ENCODE peak calls at places on chromosomes 7 and 10, in ten cellular contexts. X is cardiac muscle cell; J is HAP-1; M is K562; B is lower lobe of right lung; U is OCI-LY7; C is left lung; Y is CD4-positive, alpha-beta memory T cell; K is heart left ventricle; Z is right atrium auricular region. T is an unnamed sample. For H3K9me3, the result is how much of the 10 kb centered on the place peaks cover.

GRCh38 chr10:124173298-124173900 is 80.0 kb upstream of the CHST15 start:
- DNase-seq in K (no peak), U (no peak), Z (no peak), Y (no peak), J (no peak), B (no peak), M (no peak), C (no peak), X (no peak), T (no peak)

GRCh38 chr10:107740962-107741690 is 576.6 kb upstream of the SORCS1 start:
- DNase-seq in M (no peak), B (no peak), J (no peak), U (no peak), X (peak), C (no peak), Z (no peak), K (no peak), Y (no peak), T (no peak)

GRCh38 chr10:46552526-46553237 is 3.8 kb downstream of the GPRIN2 start:
- DNase-seq in M (no peak), Z (peak), Y (no peak), B (peak), X (no peak), C (peak), J (peak), U (no peak), K (peak), T (no peak)

GRCh38 chr10:122541541-122542002 is 19.0 kb upstream of the DMBT1 start:
- DNase-seq in K (no peak), U (no peak), M (no peak), B (no peak), X (peak), C (no peak), Z (no peak), Y (peak), J (no peak), T (no peak)

GRCh38 chr7:92366730-92367129 is 80.6 kb upstream of the GATAD1 start:
- DNase-seq in Z (no peak), X (peak), B (no peak), U (no peak), M (no peak), C (no peak), K (no peak), Y (no peak), J (no peak), T (no peak)

GRCh38 chr7:151711435-151711872 is 165.5 kb downstream of the PRKAG2 start:
- DNase-seq in Z (no peak), U (no peak), Y (no peak), J (no peak), C (no peak), K (no peak), B (no peak), X (no peak), M (no peak), T (no peak)

GRCh38 chr7:52502281-52502680 is 533.2 kb upstream of the POM121L12 start:
- DNase-seq in C (no peak), M (no peak), J (no peak), Y (no peak), B (no peak), U (no peak), K (no peak), Z (no peak), X (no peak), T (no peak)

GRCh38 chr7:152959610-152960009 is 200.1 kb downstream of the ACTR3B start:
- DNase-seq in K (no peak), J (no peak), U (no peak), Z (no peak), C (no peak), B (no peak), X (no peak), M (no peak), Y (no peak), T (no peak)

GRCh38 chr7:81299272-81299671 is 380.4 kb upstream of the SEMA3C start:
- DNase-seq in Z (no peak), U (no peak), X (peak), M (no peak), K (no peak), C (no peak), Y (no peak), J (peak), B (no peak), T (no peak)

GRCh38 chr7:22627136-22627535 is 99.9 kb upstream of the IL6 start:
- DNase-seq in Z (no peak), K (no peak), B (no peak), C (no peak), M (no peak), J (no peak), X (peak), Y (no peak), U (no peak), T (no peak)

GRCh38 chr10:96511044-96511945 is 2.4 kb downstream of the TLL2 start:
- DNase-seq in Z (no peak), X (peak), C (no peak), K (no peak), M (peak), J (peak), U (peak), Y (no peak), B (no peak), T (no peak)

GRCh38 chr7:147249956-147250355 is 1133.4 kb downstream of the CNTNAP2 start:
- DNase-seq in J (no peak), X (no peak), B (no peak), M (no peak), C (no peak), Y (no peak), U (no peak), Z (no peak), K (no peak), T (no peak)

GRCh38 chr10:78401882-78402367 is 368.3 kb downstream of the RPS24 start:
- DNase-seq in X (peak), C (no peak), K (no peak), J (no peak), Z (no peak), U (no peak), M (no peak), B (no peak), Y (no peak), T (no peak)

GRCh38 chr10:24209946-24210491 is 1.1 kb downstream of the KIAA1217 start:
- DNase-seq in M (no peak), J (peak), K (no peak), X (peak), C (no peak), Z (no peak), B (no peak), Y (no peak), U (no peak), T (no peak)

GRCh38 chr10:3992374-3993178 is 207.6 kb upstream of the KLF6 start:
- DNase-seq in K (no peak), C (no peak), Z (no peak), M (no peak), U (no peak), B (no peak), Y (no peak), J (no peak), X (no peak), T (no peak)

GRCh38 chr10:80589726-80590373 is 52.1 kb downstream of the SH2D4B start:
- DNase-seq in C (no peak), B (no peak), J (no peak), Y (no peak), M (no peak), X (no peak), Z (no peak), U (no peak), K (no peak), T (no peak)

GRCh38 chr10:22693371-22693784 is 21.0 kb downstream of the PIP4K2A start:
- DNase-seq in Z (no peak), K (no peak), U (no peak), C (no peak), B (no peak), J (no peak), X (peak), Y (no peak), M (peak), T (no peak)

GRCh38 chr7:87369216-87369615 is 23.8 kb downstream of the CROT start:
- DNase-seq in U (no peak), K (no peak), B (no peak), C (no peak), X (no peak), Z (no peak), Y (peak), J (no peak), M (no peak), T (no peak)

GRCh38 chr10:80280071-80280800 is 9.2 kb downstream of the MAT1A start:
- DNase-seq in Z (peak), J (no peak), M (peak), Y (no peak), B (no peak), U (no peak), K (no peak), X (no peak), C (no peak), T (no peak)

GRCh38 chr10:34609287-34609940 is 205.7 kb downstream of the PARD3 start:
- DNase-seq in X (no peak), Y (no peak), C (no peak), B (no peak), J (no peak), U (no peak), K (no peak), Z (no peak), M (no peak), T (no peak)

GRCh38 chr10:88962336-88962735 is 9.8 kb upstream of the ACTA2 start:
- DNase-seq in Z (no peak), J (no peak), X (no peak), M (no peak), U (peak), C (no peak), B (no peak), K (no peak), Y (peak), T (no peak)

GRCh38 chr10:93219347-93219746 is 145.7 kb downstream of the CYP26A1 start:
- DNase-seq in Z (no peak), J (no peak), Y (no peak), B (no peak), K (no peak), X (no peak), C (no peak), M (no peak), U (no peak), T (no peak)

GRCh38 chr7:21886396-21886795 is 59.3 kb downstream of the CDCA7L start:
- DNase-seq in K (no peak), J (no peak), B (no peak), Z (no peak), U (no peak), X (no peak), Y (no peak), C (no peak), M (no peak), T (no peak)

GRCh38 chr10:119308089-119308488 is 100.7 kb downstream of the GRK5 start:
- DNase-seq in X (no peak), Y (no peak), U (no peak), B (no peak), Z (no peak), C (no peak), K (peak), M (no peak), J (no peak), T (no peak)

GRCh38 chr10:29873941-29874340 is 185.4 kb downstream of the JCAD start:
- DNase-seq in M (no peak), U (no peak), B (no peak), Z (no peak), X (peak), J (no peak), K (no peak), C (no peak), Y (no peak), T (no peak)

GRCh38 chr7:135980665-135981180 is 3.6 kb upstream of the MTPN start:
- DNase-seq in J (no peak), M (peak), B (peak), U (peak), Z (no peak), Y (peak), X (peak), C (peak), K (no peak), T (peak)

GRCh38 chr10:99374526-99374925 is 45.4 kb downstream of the CNNM1 start:
- DNase-seq in Y (no peak), U (no peak), B (no peak), C (peak), X (peak), J (peak), K (no peak), M (no peak), Z (no peak), T (no peak)

GRCh38 chr7:129610709-129611245 is 743 bp upstream of the NRF1 start:
- DNase-seq in M (no peak), J (no peak), U (no peak), Z (no peak), C (no peak), Y (no peak), X (no peak), K (no peak), B (no peak), T (no peak)

GRCh38 chr7:108565987-108566386 is 3.5 kb downstream of the THAP5 start:
- DNase-seq in C (no peak), Y (no peak), K (no peak), B (no peak), X (no peak), J (no peak), Z (no peak), M (peak), U (no peak), T (no peak)

GRCh38 chr7:29859491-29860180 is 53.3 kb downstream of the WIPF3 start:
- DNase-seq in C (peak), B (no peak), U (no peak), M (no peak), J (no peak), Y (no peak), Z (no peak), K (no peak), X (peak), T (no peak)
- H3K9me3 ChIP-seq in C (under half), B (under half), U (under half), M (under half), J (under half), Y (under half), Z (under half), K (under half), X (under half), T (under half)

DNA sequence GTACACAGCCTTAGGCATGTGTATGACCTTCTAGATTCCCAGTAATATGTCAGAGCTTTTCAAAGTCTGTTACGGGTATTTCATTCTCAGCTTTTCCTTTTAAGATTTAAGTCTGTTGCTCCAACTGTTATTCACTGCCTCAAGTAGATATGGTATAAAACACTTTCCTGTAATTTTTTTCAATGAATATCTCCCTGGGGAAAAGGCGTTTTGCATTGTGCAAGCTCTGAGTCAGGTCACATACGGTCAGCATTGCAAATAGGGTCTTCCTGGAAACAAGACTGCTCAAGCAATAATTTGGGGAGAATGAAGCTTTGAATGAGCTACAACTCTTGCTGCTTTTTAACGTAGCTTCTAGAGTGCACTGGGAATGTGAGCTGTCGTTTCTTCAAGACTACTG is 25.6 kb downstream of the SHOC2 start:
- DNase-seq in K (no peak), B (no peak), U (peak), Y (no peak), M (no peak), Z (no peak), J (no peak), C (no peak), X (peak), T (no peak)
- H3K9me3 ChIP-seq in K (under half), B (under half), U (under half), Y (under half), M (under half), Z (under half), J (under half), C (under half), X (under half), T (under half)

DNA sequence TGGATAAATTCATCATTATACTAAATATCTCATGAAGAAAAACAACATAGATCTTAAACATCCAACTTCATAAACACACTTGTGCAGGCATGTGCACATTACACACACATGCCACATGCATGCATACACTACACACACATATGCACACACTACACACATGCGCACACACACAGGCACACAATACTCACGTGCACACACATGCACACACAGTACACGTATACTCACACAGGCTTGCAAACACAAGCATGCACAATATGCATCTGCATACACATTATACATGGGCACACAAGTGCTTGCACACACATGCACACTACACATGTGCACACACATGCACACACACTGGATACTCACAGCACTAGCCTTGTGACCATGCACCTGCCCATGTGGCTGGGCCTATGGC is 105.2 kb downstream of the ADARB2 start:
- DNase-seq in Y (no peak), K (no peak), B (no peak), M (no peak), Z (no peak), U (no peak), J (no peak), X (no peak), C (no peak), T (no peak)
- H3K9me3 ChIP-seq in Y (under half), K (under half), B (under half), M (under half), Z (under half), U (under half), J (under half), X (under half), C (under half), T (under half)

DNA sequence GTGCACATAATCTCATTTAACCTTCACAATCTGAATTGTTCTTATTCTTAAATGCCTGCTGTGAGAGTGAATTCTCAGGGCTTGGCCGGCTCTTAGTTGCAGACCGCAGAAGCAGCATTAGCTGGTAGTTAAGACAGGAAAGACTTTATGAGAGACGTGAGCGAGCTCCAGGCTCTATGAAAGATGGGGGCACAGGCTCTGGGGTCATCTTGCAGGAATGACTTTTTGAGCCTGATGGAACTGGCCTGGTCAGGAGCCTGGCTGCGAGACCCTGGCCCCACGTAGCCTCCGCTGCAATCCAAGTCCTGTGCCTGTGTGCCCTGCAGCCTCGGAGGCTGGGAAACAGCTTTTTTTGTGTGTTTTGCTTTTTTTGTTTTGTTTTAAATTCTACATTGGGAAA is 958.8 kb upstream of the ZNF722 start:
- DNase-seq in B (no peak), U (no peak), K (no peak), X (no peak), Z (no peak), C (no peak), M (no peak), Y (no peak), J (no peak), T (no peak)
- H3K9me3 ChIP-seq in B (under half), U (under half), K (under half), X (under half), Z (under half), C (half or more), M (under half), Y (under half), J (under half), T (under half)

DNA sequence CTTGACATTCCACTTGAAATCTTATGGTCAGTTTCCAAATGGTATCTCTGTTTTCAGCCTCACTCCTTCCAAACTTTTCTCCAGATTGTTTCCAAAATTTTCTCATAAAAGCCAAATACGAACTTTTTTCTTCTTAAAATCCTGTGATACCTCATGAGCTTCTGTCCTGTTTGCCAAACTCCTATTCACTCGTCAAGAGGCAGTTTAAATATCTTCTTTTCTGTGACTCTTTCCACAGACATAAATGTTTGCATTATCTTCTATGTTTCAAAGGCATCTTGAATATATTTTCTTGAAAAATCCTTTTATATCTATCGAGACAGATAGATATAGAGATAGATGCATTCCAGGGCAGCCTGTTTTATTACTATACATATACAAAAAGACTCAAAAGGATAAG is 109.4 kb downstream of the NRG3 start:
- DNase-seq in U (no peak), J (no peak), C (no peak), Y (no peak), M (no peak), K (no peak), B (no peak), X (no peak), Z (no peak), T (no peak)
- H3K9me3 ChIP-seq in U (under half), J (under half), C (under half), Y (under half), M (under half), K (under half), B (under half), X (under half), Z (under half), T (under half)

DNA sequence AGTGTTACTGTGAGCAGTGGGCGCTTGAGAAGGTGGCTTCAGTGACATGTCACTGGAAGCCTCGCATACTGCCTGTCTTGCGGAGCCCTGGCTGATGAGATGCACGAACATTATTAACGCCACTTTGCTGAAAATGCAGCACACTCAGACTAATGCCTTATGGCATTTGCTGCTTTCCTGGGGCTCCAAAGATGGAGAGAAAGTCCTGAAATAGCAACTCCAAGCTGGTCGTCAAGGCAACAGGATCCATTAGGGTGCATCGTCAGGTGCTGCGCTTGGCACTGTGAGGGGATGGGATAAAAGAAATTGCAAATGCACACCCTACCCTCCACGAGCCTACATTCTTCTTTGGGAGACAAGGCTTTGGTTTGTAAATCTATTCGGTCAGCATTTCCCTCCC is 592.5 kb downstream of the TYW1 start:
- DNase-seq in M (no peak), C (no peak), J (no peak), Y (no peak), Z (no peak), K (no peak), B (no peak), X (no peak), U (no peak), T (no peak)
- H3K9me3 ChIP-seq in M (under half), C (half or more), J (under half), Y (under half), Z (under half), K (under half), B (under half), X (under half), U (under half), T (under half)

T was measured in T-helper 17 cell.